ENCODE peak calls at places on chromosomes 5 and 9, in nine cellular contexts. A, K, N, H, R, G, P, J and B are unnamed samples.

GRCh38 chr5:58849995-58850667 is 267.3 kb downstream of the RAB3C start:
- DNase-seq in P (no peak), K (no peak), G (no peak), A (no peak), N (no peak), R (no peak), J (peak), H (peak), B (peak)

GRCh38 chr9:7342229-7342628 is 457.3 kb downstream of the DMAC1 start:
- DNase-seq in A (no peak), J (peak), G (no peak), K (no peak), P (no peak), H (no peak), N (no peak), R (no peak), B (no peak)

GRCh38 chr5:23446436-23446835 is 61.0 kb upstream of the PRDM9 start:
- DNase-seq in H (no peak), R (no peak), G (no peak), N (no peak), A (no peak), P (no peak), J (no peak), K (peak), B (no peak)

GRCh38 chr5:58937031-58937681 is 354.3 kb downstream of the RAB3C start:
- DNase-seq in N (no peak), H (no peak), K (no peak), G (no peak), R (no peak), J (no peak), A (no peak), P (no peak), B (no peak)

GRCh38 chr5:17151686-17152085 is 65.7 kb upstream of the BASP1 start:
- DNase-seq in G (no peak), H (peak), A (no peak), J (no peak), P (no peak), N (no peak), K (no peak), R (no peak), B (no peak)

GRCh38 chr5:153619706-153620105 is 129.2 kb downstream of the GRIA1 start:
- DNase-seq in N (no peak), J (no peak), H (peak), A (no peak), R (no peak), K (no peak), G (no peak), P (peak), B (no peak)

GRCh38 chr9:72351538-72352453 is 13.2 kb downstream of the ZFAND5 start:
- DNase-seq in P (peak), J (no peak), N (no peak), K (peak), G (no peak), A (no peak), R (no peak), H (peak), B (no peak)

GRCh38 chr5:134889335-134889734 is 15.2 kb downstream of the TXNDC15 start:
- DNase-seq in J (no peak), R (no peak), K (no peak), H (no peak), N (no peak), G (no peak), A (no peak), P (no peak), B (no peak)

GRCh38 chr5:135533346-135533745 is 2.4 kb downstream of the NEUROG1 start:
- DNase-seq in A (no peak), P (no peak), N (no peak), K (no peak), R (no peak), J (no peak), G (no peak), H (no peak), B (no peak)

GRCh38 chr9:81686614-81687520 is 2.5 kb downstream of the TLE1 start:
- DNase-seq in J (no peak), N (no peak), G (no peak), K (peak), H (peak), A (peak), P (peak), R (peak), B (peak)

GRCh38 chr9:89522261-89522978 is 24.5 kb upstream of the SEMA4D start:
- DNase-seq in H (no peak), K (no peak), N (peak), R (no peak), G (no peak), P (no peak), A (no peak), J (peak), B (no peak)

GRCh38 chr5:73447234-73448071 is 1.1 kb downstream of the FOXD1 start:
- DNase-seq in R (no peak), J (peak), A (peak), N (no peak), P (no peak), G (no peak), K (no peak), H (peak), B (peak)

GRCh38 chr5:132840896-132841818 is 10.7 kb upstream of the SHROOM1 start:
- DNase-seq in G (no peak), N (no peak), R (no peak), A (peak), P (peak), H (no peak), K (no peak), J (no peak), B (no peak)

GRCh38 chr9:93252781-93253530 is 69.0 kb downstream of the WNK2 start:
- DNase-seq in N (no peak), R (no peak), H (no peak), K (no peak), P (no peak), G (no peak), J (no peak), A (no peak), B (no peak)

GRCh38 chr9:133207540-133208170 is 1.4 kb downstream of the OBP2B start:
- DNase-seq in H (no peak), G (no peak), A (no peak), P (no peak), N (no peak), R (no peak), K (no peak), J (no peak), B (no peak)

GRCh38 chr5:137498736-137499505 is at the start of gene SPOCK1:
- DNase-seq in P (peak), N (peak), A (peak), H (peak), R (peak), G (peak), K (peak), J (peak), B (peak)

GRCh38 chr9:78695521-78695920 is 398.6 kb downstream of the PSAT1 start:
- DNase-seq in A (no peak), R (no peak), H (no peak), J (no peak), P (no peak), G (no peak), N (no peak), K (no peak), B (no peak)

GRCh38 chr5:65927497-65928340 is 1.3 kb downstream of the ERBIN start:
- DNase-seq in A (no peak), N (no peak), J (peak), P (peak), H (peak), R (no peak), G (no peak), K (peak), B (no peak)

GRCh38 chr5:141100243-141100805 is at the start of gene PCDHB3:
- DNase-seq in G (no peak), H (peak), N (no peak), K (peak), P (no peak), R (no peak), J (peak), A (no peak), B (no peak)

GRCh38 chr5:16456103-16456832 is 9.3 kb downstream of the ZNF622 start:
- DNase-seq in P (peak), A (no peak), K (peak), H (peak), N (no peak), J (peak), G (peak), R (peak), B (peak)

GRCh38 chr5:171673328-171673727 is 112.3 kb upstream of the SMIM23 start:
- DNase-seq in R (no peak), H (no peak), K (peak), P (no peak), N (no peak), A (no peak), G (no peak), J (no peak), B (no peak)

GRCh38 chr9:79195904-79196303 is 375.9 kb upstream of the TLE4 start:
- DNase-seq in H (peak), A (no peak), R (no peak), G (peak), P (peak), K (no peak), N (no peak), J (no peak), B (no peak)

GRCh38 chr5:139413963-139414362 is 10.1 kb upstream of the SPATA24 start:
- DNase-seq in A (no peak), R (no peak), J (no peak), N (no peak), H (no peak), P (no peak), G (no peak), K (no peak), B (no peak)

GRCh38 chr5:369151-369939 is 47.8 kb downstream of the AHRR start:
- DNase-seq in P (peak), G (no peak), J (peak), N (no peak), H (peak), R (no peak), K (no peak), A (no peak), B (no peak)

GRCh38 chr5:527646-528591 is 3.7 kb upstream of the SLC9A3 start:
- DNase-seq in G (no peak), R (no peak), H (no peak), J (no peak), P (no peak), K (no peak), N (no peak), A (no peak), B (no peak)

GRCh38 chr5:127176769-127177168 is 103.5 kb upstream of the C5orf63 start:
- DNase-seq in P (no peak), J (no peak), K (no peak), N (no peak), A (no peak), R (no peak), H (no peak), G (no peak), B (no peak)

GRCh38 chr5:33761139-33761538 is 130.7 kb downstream of the ADAMTS12 start:
- DNase-seq in K (no peak), A (no peak), G (no peak), P (peak), H (peak), R (no peak), N (no peak), J (no peak), B (no peak)

GRCh38 chr5:14471557-14471956 is 110.0 kb upstream of the OTULINL start:
- DNase-seq in H (no peak), K (no peak), J (no peak), N (no peak), G (peak), P (no peak), A (no peak), R (no peak), B (no peak)

GRCh38 chr5:156295434-156295833 is 31.5 kb upstream of the SGCD start:
- DNase-seq in A (no peak), N (no peak), J (no peak), H (no peak), R (no peak), G (no peak), P (no peak), K (no peak), B (no peak)